ENCODE peak calls at places on chromosomes 11 and 22, in five cellular contexts. D is GM04503, X is ureter, R is endodermal cell, E is occipital lobe. G is an unnamed sample.

GRCh38 chr11:126547161-126547560 is 191.7 kb downstream of the ST3GAL4 start:
- DNase-seq in D (peak), X (no peak), R (no peak), E (no peak), G (no peak)

GRCh38 chr11:20873054-20873453 is 203.7 kb downstream of the NELL1 start:
- DNase-seq in D (no peak), X (no peak), R (peak), E (no peak), G (no peak)

GRCh38 chr11:118958577-118958976 is 2.5 kb downstream of the UPK2 start:
- DNase-seq in D (no peak), X (no peak), R (no peak), E (no peak), G (no peak)

GRCh38 chr22:43859621-43860020 is 2.7 kb downstream of the SULT4A1 start:
- DNase-seq in D (no peak), X (no peak), R (peak), E (no peak), G (peak)

GRCh38 chr22:28976588-28976987 is 85.0 kb downstream of the C22orf31 start:
- DNase-seq in D (no peak), X (no peak), R (no peak), E (no peak), G (no peak)

GRCh38 chr22:23058063-23058462 is 12.3 kb upstream of the GNAZ start:
- DNase-seq in D (no peak), X (peak), R (peak), E (no peak), G (peak)

GRCh38 chr22:29302402-29302680 is 4.1 kb upstream of the GAS2L1 start:
- DNase-seq in D (no peak), X (no peak), R (no peak), E (no peak), G (no peak)

GRCh38 chr11:3865388-3866193 is 10.1 kb downstream of the STIM1 start:
- DNase-seq in D (no peak), X (no peak), R (no peak), E (no peak), G (no peak)

GRCh38 chr22:41576877-41577276 is 12.8 kb downstream of the PMM1 start:
- DNase-seq in D (no peak), X (no peak), R (peak), E (no peak), G (no peak)

GRCh38 chr11:66581261-66581660 is 11.6 kb downstream of the CCDC87 start:
- DNase-seq in D (no peak), X (no peak), R (no peak), E (no peak), G (no peak)

GRCh38 chr11:61602775-61603569 is 22.1 kb upstream of the SYT7 start:
- DNase-seq in D (peak), X (peak), R (no peak), E (peak), G (peak)

GRCh38 chr11:70398834-70399680 is 728 bp downstream of the CTTN start:
- DNase-seq in D (no peak), X (peak), R (peak), E (no peak), G (no peak)

GRCh38 chr22:26565181-26565580 is 24.8 kb downstream of the TPST2 start:
- DNase-seq in D (no peak), X (no peak), R (peak), E (no peak), G (no peak)

GRCh38 chr22:25637032-25637431 is 72.6 kb downstream of the GRK3 start:
- DNase-seq in D (no peak), X (no peak), R (no peak), E (no peak), G (no peak)

GRCh38 chr11:36684840-36685800 is 87.1 kb upstream of the RAG2 start:
- DNase-seq in D (no peak), X (no peak), R (no peak), E (no peak), G (no peak)

GRCh38 chr11:75306529-75306928 is 44.9 kb downstream of the ARRB1 start:
- DNase-seq in D (no peak), X (no peak), R (no peak), E (no peak), G (no peak)

GRCh38 chr11:67732045-67732787 is 57.8 kb upstream of the ALDH3B2 start:
- DNase-seq in D (no peak), X (no peak), R (peak), E (no peak), G (no peak)

GRCh38 chr22:32751065-32751739 is 50.3 kb upstream of the TIMP3 start:
- DNase-seq in D (no peak), X (no peak), R (no peak), E (no peak), G (no peak)

GRCh38 chr22:20431520-20432237 is 5.9 kb downstream of the SCARF2 start:
- DNase-seq in D (no peak), X (no peak), R (peak), E (no peak), G (peak)

GRCh38 chr11:113814181-113814580 is 34.6 kb downstream of the CLDN25 start:
- DNase-seq in D (no peak), X (no peak), R (no peak), E (no peak), G (no peak)

GRCh38 chr22:44869196-44869595 is 116.8 kb downstream of the ARHGAP8 start:
- DNase-seq in D (no peak), X (no peak), R (no peak), E (no peak), G (no peak)

GRCh38 chr11:13767461-13767860 is 99.0 kb downstream of the FAR1 start:
- DNase-seq in D (no peak), X (no peak), R (no peak), E (no peak), G (no peak)

GRCh38 chr22:39967103-39967829 is 7.1 kb downstream of the TMA7B start:
- DNase-seq in D (no peak), X (no peak), R (no peak), E (no peak), G (no peak)

GRCh38 chr22:20526628-20527355 is 19.4 kb downstream of the MED15 start:
- DNase-seq in D (no peak), X (no peak), R (no peak), E (no peak), G (no peak)

GRCh38 chr11:124612045-124612444 is 817 bp downstream of the PANX3 start:
- DNase-seq in D (no peak), X (no peak), R (no peak), E (no peak), G (no peak)

GRCh38 chr22:17795661-17796548 is 21.6 kb upstream of the BID start:
- DNase-seq in D (no peak), X (no peak), R (no peak), E (no peak), G (no peak)

GRCh38 chr11:45580399-45580798 is 85.0 kb downstream of the CHST1 start:
- DNase-seq in D (no peak), X (no peak), R (peak), E (no peak), G (peak)

GRCh38 chr11:128520206-128520885 is 67.0 kb downstream of the ETS1 start:
- DNase-seq in D (no peak), X (no peak), R (no peak), E (no peak), G (no peak)

GRCh38 chr11:128187377-128187776 is 400.0 kb downstream of the ETS1 start:
- DNase-seq in D (no peak), X (no peak), R (no peak), E (no peak), G (no peak)

GRCh38 chr22:25919452-25919851 is 177.5 kb downstream of the MYO18B start:
- DNase-seq in D (no peak), X (no peak), R (peak), E (no peak), G (no peak)

GRCh38 chr22:48670747-48671146 is 1156.9 kb downstream of the BRD1 start:
- DNase-seq in D (no peak), X (no peak), R (no peak), E (no peak), G (no peak)

GRCh38 chr11:111878385-111878765 is 590 bp downstream of the FDXACB1 start:
- DNase-seq in D (no peak), X (no peak), R (no peak), E (no peak), G (no peak)

GRCh38 chr11:120324932-120325810 is at the start of gene TLCD5:
- DNase-seq in D (no peak), X (no peak), R (peak), E (peak), G (peak)

GRCh38 chr11:13963949-13964770 is 1.6 kb downstream of the SPON1 start:
- DNase-seq in D (no peak), X (no peak), R (peak), E (no peak), G (peak)

GRCh38 chr11:19714093-19714386 is 1.4 kb downstream of the NAV2 start:
- DNase-seq in D (no peak), X (no peak), R (no peak), E (no peak), G (no peak)

GRCh38 chr11:45097721-45098493 is 48.5 kb upstream of the PRDM11 start:
- DNase-seq in D (no peak), X (no peak), R (peak), E (no peak), G (no peak)

GRCh38 chr22:24965822-24966626 is 13.5 kb downstream of the KIAA1671 start:
- DNase-seq in D (no peak), X (peak), R (no peak), E (no peak), G (no peak)

GRCh38 chr11:8060801-8061554 is 20.0 kb upstream of the TUB start:
- DNase-seq in D (peak), X (no peak), R (no peak), E (peak), G (no peak)

G was measured in posterior vena cava.